ENCODE peak calls at places on chromosomes 3 and 15, in nine cellular contexts. V, Z, I, S, A, D, W, H and X are unnamed samples.

GRCh38 chr3:52022323-52023100 is 26.8 kb upstream of the RPL29 start:
- DNase-seq in W (peak; percentile 72), V (no peak), A (no peak), D (no peak), H (no peak), S (no peak), I (no peak), Z (no peak), X (peak; percentile 37)

GRCh38 chr3:190486908-190487607 is 26.8 kb upstream of the IL1RAP start:
- DNase-seq in Z (no peak), W (no peak), V (no peak), I (no peak), H (no peak), D (no peak), S (no peak), A (no peak), X (no peak)

GRCh38 chr15:76993114-76993715 is 1.7 kb upstream of the PSTPIP1 start:
- DNase-seq in W (peak; percentile 15), V (peak; percentile 6), H (no peak), A (no peak), Z (no peak), I (no peak), S (no peak), D (no peak), X (no peak)

GRCh38 chr3:64109438-64109837 is 86.1 kb upstream of the PSMD6 start:
- DNase-seq in H (no peak), V (peak; percentile 28), W (peak; percentile 24), Z (no peak), A (no peak), D (no peak), S (no peak), I (no peak), X (no peak)

GRCh38 chr15:80456517-80457497 is 52.6 kb downstream of the ARNT2 start:
- DNase-seq in I (no peak), S (no peak), H (no peak), Z (no peak), A (no peak), D (no peak), W (no peak), V (no peak), X (no peak)

GRCh38 chr15:74025436-74025835 is 30.9 kb downstream of the PML start:
- DNase-seq in S (no peak), Z (no peak), V (no peak), D (no peak), I (peak; percentile 8), W (no peak), H (no peak), A (no peak), X (no peak)

GRCh38 chr15:75065851-75066509 is 42.6 kb downstream of the PPCDC start:
- DNase-seq in Z (no peak), D (peak; percentile 95), V (no peak), S (no peak), I (no peak), A (no peak), W (no peak), H (no peak), X (no peak)

GRCh38 chr3:167657684-167658225 is 4.0 kb upstream of the WDR49 start:
- DNase-seq in W (no peak), A (no peak), I (no peak), S (no peak), D (no peak), V (no peak), H (no peak), Z (no peak), X (no peak)

GRCh38 chr3:791442-791841 is 301.4 kb upstream of the CNTN6 start:
- DNase-seq in W (no peak), H (no peak), D (no peak), V (no peak), A (no peak), Z (no peak), S (no peak), I (no peak), X (no peak)

GRCh38 chr15:91522609-91523332 is 330.7 kb upstream of the SLCO3A1 start:
- DNase-seq in W (no peak), A (no peak), S (no peak), V (no peak), H (no peak), Z (no peak), D (peak; percentile 15), I (no peak), X (no peak)

GRCh38 chr3:122365073-122365472 is 18.0 kb downstream of the MIX23 start:
- DNase-seq in D (no peak), A (no peak), H (no peak), Z (no peak), S (no peak), W (no peak), V (no peak), I (no peak), X (no peak)
- H3K4me1 ChIP-seq in D (no peaks in the 10 kb centered on the region), A (no peaks in the 10 kb centered on the region), H (peaks cover 5% of the 10 kb centered on the region), Z (peaks cover 28% of the 10 kb centered on the region), S (no peaks in the 10 kb centered on the region), W (no peaks in the 10 kb centered on the region), V (peaks cover 64% of the 10 kb centered on the region), I (peaks cover 15% of the 10 kb centered on the region), X (no peaks in the 10 kb centered on the region)

DNA sequence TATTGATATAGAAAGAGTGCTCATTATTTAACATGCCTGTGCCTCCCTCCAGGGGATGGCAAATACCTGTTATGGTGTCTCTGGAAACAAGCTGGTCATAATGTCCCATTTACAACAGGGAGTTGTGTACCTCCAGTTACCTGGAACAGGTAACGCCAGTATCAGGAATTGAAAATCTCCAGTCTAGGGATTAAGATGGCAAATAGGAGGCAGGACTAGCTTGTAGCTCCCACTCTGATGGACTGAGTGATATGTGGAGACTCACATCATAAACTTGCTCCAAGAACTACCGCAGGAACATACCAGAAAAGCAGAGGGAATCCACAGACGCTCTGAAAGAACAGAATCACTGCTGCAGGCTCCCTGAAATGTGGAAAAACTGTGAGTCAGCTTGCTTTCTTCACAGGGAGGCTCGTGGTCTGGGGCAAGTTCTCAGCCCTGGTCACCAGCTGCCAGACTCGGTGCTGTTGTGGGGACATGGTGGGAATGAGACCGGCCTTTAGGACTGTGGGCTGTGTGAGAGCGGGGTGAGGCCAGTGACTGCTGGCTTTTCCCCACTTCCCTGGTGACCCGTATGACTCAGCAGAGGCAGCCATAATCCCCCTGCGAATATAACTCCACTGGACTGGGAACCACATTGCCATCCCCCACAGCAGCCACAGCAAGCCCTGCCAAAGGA is 97.4 kb downstream of the KCNAB1 start:
- DNase-seq in H (no peak), W (no peak), Z (no peak), A (no peak), S (no peak), D (no peak), V (no peak), I (no peak), X (no peak)
- H3K27ac ChIP-seq in H (no peak overlapping the region), W (no peak overlapping the region), Z (no peak overlapping the region), A (no peak overlapping the region), S (no peak overlapping the region), D (no peak overlapping the region), V (no peak overlapping the region), I (no peak overlapping the region), X (no peak overlapping the region)

DNA sequence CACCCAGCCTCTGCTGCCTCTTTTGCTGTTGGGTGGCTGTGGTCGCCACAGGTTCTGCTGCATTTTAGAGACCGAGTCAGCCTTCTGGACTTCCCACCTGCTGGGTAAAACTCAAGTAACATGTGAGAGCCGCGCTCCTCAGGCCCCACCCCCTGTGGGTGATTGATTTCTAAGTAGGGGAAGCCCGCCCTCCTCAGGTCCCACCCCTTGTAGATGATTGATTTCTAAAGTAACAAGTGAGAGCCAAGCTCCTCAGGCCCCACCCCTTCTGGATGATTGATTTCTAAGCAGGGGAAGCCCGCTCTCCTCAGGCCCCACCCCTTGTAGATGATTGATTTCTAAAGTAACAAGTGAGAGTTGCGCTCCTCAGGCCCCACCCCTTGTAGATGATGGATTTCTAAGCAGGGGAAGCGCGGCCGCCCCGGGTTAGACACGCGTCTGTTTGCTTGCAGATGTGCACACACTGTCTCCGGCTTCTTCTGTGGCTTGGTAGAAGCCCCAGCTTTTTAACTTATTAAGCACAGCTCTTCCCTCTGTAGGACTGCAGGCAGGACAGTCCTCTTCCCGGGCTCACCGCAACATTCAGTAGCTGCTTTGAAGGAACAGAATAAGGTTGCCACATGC is 83.4 kb downstream of the FAM43A start:
- DNase-seq in W (peak; percentile 91), A (peak; percentile 92), S (peak; percentile 95), V (peak; percentile 95), I (peak; percentile 97), D (peak; percentile 83), H (peak; percentile 94), Z (peak; percentile 83), X (peak; percentile 98)
- TF ChIP-seq POLR2A in W (no peak), A (no peak), S (no peak), V (no peak), I (no peak), D (no peak), H (peak; percentile 29), Z (peak; percentile 29), X (no peak)

GRCh38 chr3:127820871-127821853 is 1.2 kb downstream of the MGLL start:
- DNase-seq in I (peak; percentile 38), H (no peak), V (peak; percentile 80), S (no peak), A (no peak), Z (no peak), D (no peak), W (peak; percentile 38), X (no peak)
- H3K4me1 ChIP-seq in I (peaks cover 64% of the 10 kb centered on the region), H (peaks cover 43% of the 10 kb centered on the region), V (peaks cover 55% of the 10 kb centered on the region), S (peaks cover 7% of the 10 kb centered on the region), A (no peaks in the 10 kb centered on the region), Z (peaks cover 59% of the 10 kb centered on the region), D (peaks cover 9% of the 10 kb centered on the region), W (peaks cover 46% of the 10 kb centered on the region), X (no peaks in the 10 kb centered on the region)